ENCODE peak calls at places on chromosome 6, in nine cellular contexts. D is psoas muscle; I is H1; A is GM23338; U is cardiac muscle cell; W is CD8-positive, alpha-beta T cell; L is Peyer's patch; P is lower lobe of right lung; J is heart left ventricle. F is an unnamed sample.

GRCh38 chr6:144216668-144217218 is 66.4 kb downstream of the STX11 start:
- DNase-seq in D (peak; percentile 87), I (no peak), A (peak; percentile 82), U (no peak), W (no peak), L (no peak), P (peak; percentile 81), J (peak; percentile 87), F (no peak)

GRCh38 chr6:105798057-105798456 is 288.1 kb upstream of the PRDM1 start:
- DNase-seq in D (no peak), I (no peak), A (no peak), U (no peak), W (no peak), L (no peak), P (no peak), J (no peak), F (peak; percentile 65)

GRCh38 chr6:32969685-32970412 is 1.5 kb downstream of the BRD2 start:
- DNase-seq in D (peak; percentile 88), I (no peak), A (peak; percentile 88), U (peak; percentile 79), W (peak; percentile 66), L (peak; percentile 84), P (peak; percentile 76), J (peak; percentile 82), F (peak; percentile 84)

GRCh38 chr6:24936641-24937317 is 1.0 kb upstream of the RIPOR2 start:
- DNase-seq in D (no peak), I (no peak), A (no peak), U (no peak), W (peak; percentile 49), L (no peak), P (no peak), J (no peak), F (no peak)

GRCh38 chr6:45836984-45837383 is 178.7 kb downstream of the CLIC5 start:
- DNase-seq in D (no peak), I (no peak), A (no peak), U (no peak), W (no peak), L (no peak), P (no peak), J (no peak), F (no peak)

GRCh38 chr6:71676298-71676697 is 210.1 kb upstream of the RIMS1 start:
- DNase-seq in D (no peak), I (no peak), A (peak; percentile 3), U (no peak), W (no peak), L (no peak), P (no peak), J (no peak), F (no peak)

GRCh38 chr6:170575250-170575649 is 9.2 kb downstream of the PDCD2 start:
- DNase-seq in D (no peak), I (no peak), A (peak; percentile 36), U (no peak), W (no peak), L (no peak), P (no peak), J (no peak), F (no peak)

GRCh38 chr6:134132494-134133141 is 80.2 kb upstream of the SLC2A12 start:
- DNase-seq in D (no peak), I (no peak), A (no peak), U (no peak), W (no peak), L (no peak), P (no peak), J (no peak), F (no peak)

GRCh38 chr6:33181141-33181540 is 11.1 kb downstream of the COL11A2 start:
- DNase-seq in D (peak; percentile 23), I (no peak), A (no peak), U (no peak), W (no peak), L (no peak), P (no peak), J (no peak), F (no peak)

GRCh38 chr6:96520039-96520850 is 1.4 kb upstream of the UFL1 start:
- DNase-seq in D (no peak), I (no peak), A (peak; percentile 72), U (no peak), W (no peak), L (no peak), P (no peak), J (no peak), F (peak; percentile 34)

GRCh38 chr6:129633529-129633928 is 76.4 kb downstream of the ARHGAP18 start:
- DNase-seq in D (no peak), I (no peak), A (no peak), U (no peak), W (no peak), L (no peak), P (no peak), J (no peak), F (no peak)
- H3K36me3 ChIP-seq in D (no peaks in the 10 kb centered on the region), I (no peaks in the 10 kb centered on the region), A (no peaks in the 10 kb centered on the region), U (no peaks in the 10 kb centered on the region), W (no peaks in the 10 kb centered on the region), L (peaks cover 21% of the 10 kb centered on the region), P (peaks cover 31% of the 10 kb centered on the region), J (no peaks in the 10 kb centered on the region), F (peaks cover 5% of the 10 kb centered on the region)

DNA sequence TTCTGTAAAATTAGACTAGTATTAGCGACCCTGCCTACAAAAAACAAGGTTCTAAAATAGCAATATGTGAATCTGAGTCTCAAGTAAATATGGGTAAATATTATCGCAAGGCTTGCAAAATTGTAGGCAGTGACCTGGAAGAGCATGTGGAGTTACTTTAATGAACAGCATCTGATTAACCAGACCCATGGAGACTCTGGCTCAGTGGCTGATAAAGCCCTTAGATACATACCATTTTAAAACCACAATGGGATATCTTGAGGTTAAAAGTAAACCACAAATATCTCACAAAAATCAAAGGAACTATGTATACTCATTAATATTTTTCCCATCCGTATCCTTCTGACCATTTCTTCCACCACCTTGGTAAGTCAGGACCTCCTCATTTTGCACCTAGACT is 187.0 kb downstream of the MTFR2 start:
- DNase-seq in D (no peak), I (no peak), A (no peak), U (no peak), W (no peak), L (no peak), P (no peak), J (no peak), F (no peak)
- H3K27ac ChIP-seq in D (no peak overlapping the region), I (no peak overlapping the region), A (no peak overlapping the region), U (no peak overlapping the region), W (no peak overlapping the region), L (no peak overlapping the region), P (no peak overlapping the region), J (no peak overlapping the region), F (no peak overlapping the region)

GRCh38 chr6:148345578-148345977 is 2.9 kb downstream of the SASH1 start:
- DNase-seq in D (no peak), I (no peak), A (no peak), U (no peak), W (no peak), L (no peak), P (no peak), J (no peak), F (no peak)

GRCh38 chr6:148348778-148349177 is 6.1 kb downstream of the SASH1 start:
- DNase-seq in D (no peak), I (no peak), A (no peak), U (no peak), W (no peak), L (no peak), P (no peak), J (no peak), F (no peak)

GRCh38 chr6:148348335-148348734 is 5.7 kb downstream of the SASH1 start:
- DNase-seq in D (no peak), I (no peak), A (peak; percentile 41), U (no peak), W (no peak), L (no peak), P (no peak), J (no peak), F (no peak)

GRCh38 chr6:148349466-148349865 is 6.8 kb downstream of the SASH1 start:
- DNase-seq in D (no peak), I (no peak), A (no peak), U (no peak), W (no peak), L (no peak), P (no peak), J (no peak), F (no peak)

GRCh38 chr6:148347076-148348054 is 4.7 kb downstream of the SASH1 start:
- DNase-seq in D (no peak), I (no peak), A (peak; percentile 72), U (no peak), W (no peak), L (no peak), P (no peak), J (no peak), F (no peak)
- H3K4me1 ChIP-seq in D (no peaks in the 10 kb centered on the region), I (peaks cover 33% of the 10 kb centered on the region), A (peaks cover 69% of the 10 kb centered on the region), U (no peaks in the 10 kb centered on the region), W (no peaks in the 10 kb centered on the region), L (no peaks in the 10 kb centered on the region), P (peaks cover 22% of the 10 kb centered on the region), J (peaks cover 51% of the 10 kb centered on the region), F (no peaks in the 10 kb centered on the region)

GRCh38 chr6:43625393-43625992 is 3.6 kb downstream of the GTPBP2 start:
- DNase-seq in D (peak; percentile 51), I (no peak), A (no peak), U (no peak), W (no peak), L (no peak), P (no peak), J (no peak), F (no peak)

GRCh38 chr6:43624786-43625288 is 4.2 kb downstream of the GTPBP2 start:
- DNase-seq in D (peak; percentile 31), I (no peak), A (no peak), U (no peak), W (no peak), L (no peak), P (no peak), J (no peak), F (no peak)

GRCh38 chr6:43628392-43629103 is 516 bp downstream of the GTPBP2 start:
- DNase-seq in D (peak; percentile 70), I (peak; percentile 74), A (peak; percentile 89), U (peak; percentile 67), W (peak; percentile 38), L (no peak), P (no peak), J (peak; percentile 66), F (peak; percentile 75)

GRCh38 chr6:43629104-43629504 is at the start of gene GTPBP2:
- DNase-seq in D (peak; percentile 99), I (peak; percentile 94), A (peak; percentile 100), U (peak; percentile 100), W (peak; percentile 93), L (peak; percentile 99), P (peak; percentile 100), J (peak; percentile 99), F (peak; percentile 99)

DNA sequence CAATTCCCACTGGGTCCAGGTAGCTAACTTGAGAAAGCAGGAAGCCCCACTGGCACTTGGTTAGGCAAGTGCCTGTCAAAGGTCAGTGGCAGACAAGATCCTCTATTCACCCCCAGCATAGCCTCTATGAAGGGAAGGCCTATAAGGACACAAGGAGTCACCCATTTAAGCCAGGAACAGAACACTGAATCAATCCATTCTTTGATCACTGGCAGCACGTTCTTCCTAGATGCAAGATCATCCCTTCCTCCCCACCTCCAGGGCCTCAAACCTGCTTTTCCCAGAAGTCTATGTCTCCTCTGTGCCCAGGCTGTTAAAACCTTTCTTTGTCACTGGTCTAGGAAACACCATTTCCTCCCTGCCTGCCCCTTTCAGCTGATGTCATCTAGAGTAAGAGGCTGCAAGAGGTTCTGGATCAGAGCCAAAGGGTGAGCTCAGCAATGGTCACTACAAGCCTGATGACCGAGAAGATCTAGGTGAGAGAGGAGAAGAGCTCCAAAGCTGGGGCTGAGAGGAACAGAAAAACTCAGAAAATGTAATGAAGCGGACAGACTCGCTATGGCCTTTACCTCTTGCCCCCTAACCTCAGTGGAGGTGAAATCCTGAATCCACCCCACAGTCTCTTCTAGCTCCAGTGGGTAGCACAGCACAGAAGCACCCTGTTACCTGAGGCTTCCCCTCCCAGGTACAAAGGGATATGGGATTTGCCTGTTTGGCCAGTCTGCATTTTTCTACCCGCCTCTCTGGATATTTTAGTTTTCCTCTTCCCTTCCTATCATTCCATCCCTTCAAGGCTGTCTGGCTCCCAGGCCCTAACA is 1.8 kb downstream of the GTPBP2 start:
- DNase-seq in D (peak; percentile 69), I (no peak), A (no peak), U (peak; percentile 89), W (no peak), L (no peak), P (peak; percentile 75), J (no peak), F (peak; percentile 92)
- H3K36me3 ChIP-seq in D (peaks cover 3% of the 10 kb centered on the region), I (peaks cover 44% of the 10 kb centered on the region), A (peaks cover 6% of the 10 kb centered on the region), U (peaks cover 29% of the 10 kb centered on the region), W (peaks cover 15% of the 10 kb centered on the region), L (peaks cover 42% of the 10 kb centered on the region), P (peaks cover 41% of the 10 kb centered on the region), J (peaks cover 25% of the 10 kb centered on the region), F (peaks cover 41% of the 10 kb centered on the region)

F was measured in adrenal gland.